ENCODE peak calls at places on chromosomes 4 and X, in five cellular contexts. One of them, this sample, is unnamed. For H3K4me1, the result is how much of the 10 kb centered on the place peaks cover.

GRCh38 chr4:112509243-112510190 is 6.5 kb downstream of the NEUROG2 start:
- DNase-seq in effector memory CD4-positive, alpha-beta T cell: no peak
- DNase-seq in upper lobe of right lung: no peak
- DNase-seq in H9: peak
- DNase-seq in lower lobe of right lung: no peak
- DNase-seq in this sample: no peak

GRCh38 chr4:16129336-16129735 is 45.5 kb upstream of the PROM1 start:
- DNase-seq in H9: no peak
- DNase-seq in lower lobe of right lung: no peak
- DNase-seq in upper lobe of right lung: no peak
- DNase-seq in effector memory CD4-positive, alpha-beta T cell: no peak
- DNase-seq in this sample: no peak

GRCh38 chr4:41692717-41693345 is 55.7 kb downstream of the PHOX2B start:
- DNase-seq in lower lobe of right lung: peak
- DNase-seq in upper lobe of right lung: peak
- DNase-seq in H9: peak
- DNase-seq in effector memory CD4-positive, alpha-beta T cell: no peak
- DNase-seq in this sample: no peak

GRCh38 chrX:136909706-136910564 is 29.4 kb upstream of the RBMX start:
- DNase-seq in effector memory CD4-positive, alpha-beta T cell: peak
- DNase-seq in lower lobe of right lung: peak
- DNase-seq in H9: peak
- DNase-seq in upper lobe of right lung: peak
- DNase-seq in this sample: peak

GRCh38 chr4:158193171-158193749 is 17.0 kb upstream of the TMEM144 start:
- DNase-seq in H9: no peak
- DNase-seq in effector memory CD4-positive, alpha-beta T cell: no peak
- DNase-seq in upper lobe of right lung: no peak
- DNase-seq in lower lobe of right lung: no peak
- DNase-seq in this sample: no peak

GRCh38 chrX:144388738-144389137 is 504.9 kb downstream of the UBE2NL start:
- DNase-seq in upper lobe of right lung: no peak
- DNase-seq in effector memory CD4-positive, alpha-beta T cell: no peak
- DNase-seq in H9: no peak
- DNase-seq in lower lobe of right lung: no peak
- DNase-seq in this sample: no peak

GRCh38 chrX:9940397-9940796 is 26.8 kb upstream of the CLDN34 start:
- DNase-seq in lower lobe of right lung: no peak
- DNase-seq in upper lobe of right lung: no peak
- DNase-seq in effector memory CD4-positive, alpha-beta T cell: no peak
- DNase-seq in H9: no peak
- DNase-seq in this sample: no peak

GRCh38 chr4:149164282-149164681 is 651.4 kb downstream of the IQCM start:
- DNase-seq in upper lobe of right lung: no peak
- DNase-seq in H9: peak
- DNase-seq in effector memory CD4-positive, alpha-beta T cell: no peak
- DNase-seq in lower lobe of right lung: no peak
- DNase-seq in this sample: no peak

GRCh38 chr4:174398728-174399127 is 115.0 kb downstream of the CEP44 start:
- DNase-seq in H9: no peak
- DNase-seq in lower lobe of right lung: no peak
- DNase-seq in effector memory CD4-positive, alpha-beta T cell: no peak
- DNase-seq in upper lobe of right lung: no peak
- DNase-seq in this sample: no peak

GRCh38 chrX:56248492-56248891 is 16.3 kb downstream of the KLF8 start:
- DNase-seq in effector memory CD4-positive, alpha-beta T cell: peak
- DNase-seq in H9: peak
- DNase-seq in lower lobe of right lung: peak
- DNase-seq in upper lobe of right lung: peak
- DNase-seq in this sample: peak

GRCh38 chr4:151117371-151117962 is 18.0 kb downstream of the RPS3A start:
- DNase-seq in upper lobe of right lung: no peak
- DNase-seq in lower lobe of right lung: no peak
- DNase-seq in effector memory CD4-positive, alpha-beta T cell: peak
- DNase-seq in H9: peak
- DNase-seq in this sample: peak

GRCh38 chrX:1325515-1326116 is 11.0 kb upstream of the IL3RA start:
- DNase-seq in effector memory CD4-positive, alpha-beta T cell: no peak
- DNase-seq in H9: no peak
- DNase-seq in lower lobe of right lung: no peak
- DNase-seq in upper lobe of right lung: no peak
- DNase-seq in this sample: no peak

GRCh38 chrX:3244203-3244743 is 102.2 kb downstream of the MXRA5 start:
- DNase-seq in H9: no peak
- DNase-seq in effector memory CD4-positive, alpha-beta T cell: no peak
- DNase-seq in lower lobe of right lung: no peak
- DNase-seq in upper lobe of right lung: no peak
- DNase-seq in this sample: no peak

GRCh38 chrX:101160001-101160400 is 59.6 kb upstream of the DRP2 start:
- DNase-seq in upper lobe of right lung: no peak
- DNase-seq in effector memory CD4-positive, alpha-beta T cell: no peak
- DNase-seq in H9: no peak
- DNase-seq in lower lobe of right lung: no peak
- DNase-seq in this sample: no peak

GRCh38 chr4:163548481-163549243 is 54.2 kb downstream of the TMA16 start:
- DNase-seq in lower lobe of right lung: no peak
- DNase-seq in upper lobe of right lung: no peak
- DNase-seq in H9: no peak
- DNase-seq in effector memory CD4-positive, alpha-beta T cell: no peak
- DNase-seq in this sample: no peak

GRCh38 chrX:54529559-54530357 is at the start of gene GNL3L:
- DNase-seq in upper lobe of right lung: peak
- DNase-seq in H9: peak
- DNase-seq in lower lobe of right lung: peak
- DNase-seq in effector memory CD4-positive, alpha-beta T cell: peak
- DNase-seq in this sample: peak

GRCh38 chr4:124433500-124433899 is 279.0 kb downstream of the ANKRD50 start:
- DNase-seq in effector memory CD4-positive, alpha-beta T cell: no peak
- DNase-seq in lower lobe of right lung: no peak
- DNase-seq in H9: no peak
- DNase-seq in upper lobe of right lung: no peak
- DNase-seq in this sample: no peak

GRCh38 chr4:83257811-83258210 is 26.8 kb downstream of the COQ2 start:
- DNase-seq in upper lobe of right lung: no peak
- DNase-seq in H9: no peak
- DNase-seq in lower lobe of right lung: no peak
- DNase-seq in effector memory CD4-positive, alpha-beta T cell: no peak
- DNase-seq in this sample: no peak

GRCh38 chrX:49919617-49920016 is 2.8 kb upstream of the CLCN5 start:
- DNase-seq in effector memory CD4-positive, alpha-beta T cell: no peak
- DNase-seq in lower lobe of right lung: no peak
- DNase-seq in H9: peak
- DNase-seq in upper lobe of right lung: no peak
- DNase-seq in this sample: peak

GRCh38 chr4:76614589-76614988 is 179.6 kb downstream of the SHROOM3 start:
- DNase-seq in lower lobe of right lung: no peak
- DNase-seq in H9: no peak
- DNase-seq in upper lobe of right lung: no peak
- DNase-seq in effector memory CD4-positive, alpha-beta T cell: no peak
- DNase-seq in this sample: no peak

GRCh38 chrX:133776072-133776471 is 209.3 kb downstream of the GPC3 start:
- DNase-seq in H9: peak
- DNase-seq in upper lobe of right lung: peak
- DNase-seq in effector memory CD4-positive, alpha-beta T cell: no peak
- DNase-seq in lower lobe of right lung: peak
- DNase-seq in this sample: peak

GRCh38 chrX:74049126-74049525 is 254.9 kb upstream of the ZCCHC13 start:
- DNase-seq in upper lobe of right lung: no peak
- DNase-seq in H9: no peak
- DNase-seq in effector memory CD4-positive, alpha-beta T cell: no peak
- DNase-seq in lower lobe of right lung: no peak
- DNase-seq in this sample: no peak

GRCh38 chr4:153318696-153319320 is 25.7 kb upstream of the MND1 start:
- DNase-seq in effector memory CD4-positive, alpha-beta T cell: no peak
- DNase-seq in H9: no peak
- DNase-seq in lower lobe of right lung: no peak
- DNase-seq in upper lobe of right lung: no peak
- DNase-seq in this sample: no peak

GRCh38 chr4:150997141-150997540 is 17.9 kb downstream of the LRBA start:
- DNase-seq in lower lobe of right lung: no peak
- DNase-seq in H9: no peak
- DNase-seq in effector memory CD4-positive, alpha-beta T cell: no peak
- DNase-seq in upper lobe of right lung: no peak
- DNase-seq in this sample: no peak

GRCh38 chrX:14694631-14695030 is 165.3 kb downstream of the GLRA2 start:
- DNase-seq in H9: no peak
- DNase-seq in upper lobe of right lung: no peak
- DNase-seq in lower lobe of right lung: no peak
- DNase-seq in effector memory CD4-positive, alpha-beta T cell: no peak
- DNase-seq in this sample: no peak

GRCh38 chrX:675896-676295 is 45.3 kb downstream of the SHOX start:
- DNase-seq in upper lobe of right lung: no peak
- DNase-seq in effector memory CD4-positive, alpha-beta T cell: no peak
- DNase-seq in lower lobe of right lung: no peak
- DNase-seq in H9: peak
- DNase-seq in this sample: no peak

GRCh38 chr4:152719856-152720556 is 40.2 kb upstream of the TMEM154 start:
- DNase-seq in upper lobe of right lung: no peak
- DNase-seq in lower lobe of right lung: no peak
- DNase-seq in H9: no peak
- DNase-seq in effector memory CD4-positive, alpha-beta T cell: no peak
- DNase-seq in this sample: no peak

GRCh38 chrX:15567886-15568616 is 32.7 kb downstream of the ACE2 start:
- DNase-seq in H9: no peak
- DNase-seq in effector memory CD4-positive, alpha-beta T cell: no peak
- DNase-seq in lower lobe of right lung: no peak
- DNase-seq in upper lobe of right lung: no peak
- DNase-seq in this sample: no peak

GRCh38 chr4:82692101-82692780 is 106.4 kb downstream of the SCD5 start:
- DNase-seq in effector memory CD4-positive, alpha-beta T cell: no peak
- DNase-seq in upper lobe of right lung: no peak
- DNase-seq in lower lobe of right lung: no peak
- DNase-seq in H9: no peak
- DNase-seq in this sample: no peak

GRCh38 chrX:70346671-70347070 is 56.8 kb downstream of the KIF4A start:
- DNase-seq in effector memory CD4-positive, alpha-beta T cell: no peak
- DNase-seq in lower lobe of right lung: no peak
- DNase-seq in upper lobe of right lung: no peak
- DNase-seq in H9: no peak
- DNase-seq in this sample: no peak

GRCh38 chrX:138945219-138945618 is 233.7 kb upstream of the FGF13 start:
- DNase-seq in upper lobe of right lung: no peak
- DNase-seq in H9: no peak
- DNase-seq in lower lobe of right lung: no peak
- DNase-seq in effector memory CD4-positive, alpha-beta T cell: no peak
- DNase-seq in this sample: no peak

GRCh38 chrX:53013291-53013690 is 35.3 kb upstream of the GPR173 start:
- DNase-seq in effector memory CD4-positive, alpha-beta T cell: no peak
- DNase-seq in upper lobe of right lung: no peak
- DNase-seq in H9: no peak
- DNase-seq in lower lobe of right lung: no peak
- DNase-seq in this sample: no peak

GRCh38 chrX:131812847-131813825 is 210.0 kb upstream of the STK26 start:
- DNase-seq in lower lobe of right lung: no peak
- DNase-seq in H9: no peak
- DNase-seq in upper lobe of right lung: no peak
- DNase-seq in effector memory CD4-positive, alpha-beta T cell: peak
- DNase-seq in this sample: peak

GRCh38 chr4:28481565-28481964 is 1620.9 kb downstream of the STIM2 start:
- DNase-seq in effector memory CD4-positive, alpha-beta T cell: no peak
- DNase-seq in H9: no peak
- DNase-seq in upper lobe of right lung: no peak
- DNase-seq in lower lobe of right lung: no peak
- DNase-seq in this sample: no peak

GRCh38 chrX:80648023-80648422 is 161.7 kb downstream of the BRWD3 start:
- DNase-seq in lower lobe of right lung: no peak
- DNase-seq in H9: no peak
- DNase-seq in effector memory CD4-positive, alpha-beta T cell: no peak
- DNase-seq in upper lobe of right lung: no peak
- DNase-seq in this sample: no peak

GRCh38 chrX:100411802-100412333 is 1.8 kb upstream of the PCDH19 start:
- DNase-seq in lower lobe of right lung: no peak
- DNase-seq in H9: no peak
- DNase-seq in upper lobe of right lung: no peak
- DNase-seq in effector memory CD4-positive, alpha-beta T cell: no peak
- DNase-seq in this sample: no peak

GRCh38 chr4:124135409-124135813 is 577.1 kb downstream of the ANKRD50 start:
- DNase-seq in lower lobe of right lung: no peak
- DNase-seq in H9: no peak
- DNase-seq in upper lobe of right lung: no peak
- DNase-seq in effector memory CD4-positive, alpha-beta T cell: no peak
- DNase-seq in this sample: no peak

DNA sequence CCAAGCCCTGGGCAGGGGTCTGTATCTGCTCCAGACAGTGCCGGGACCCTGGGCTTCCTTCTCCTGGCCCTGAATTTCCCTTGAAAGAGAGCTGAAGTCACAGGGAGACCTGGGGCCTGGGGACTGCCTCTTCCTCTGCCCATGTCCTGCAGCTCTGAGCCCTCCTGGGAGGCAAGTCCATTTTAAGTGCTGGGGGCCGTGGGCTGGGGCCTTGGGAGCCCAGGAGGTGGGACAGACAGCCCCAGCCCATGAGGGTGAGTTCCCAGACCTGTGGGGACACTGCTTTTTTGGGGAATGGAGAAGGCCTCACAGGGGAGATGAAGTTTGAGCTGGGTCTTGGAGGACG is 4.8 kb upstream of the CXCR3 start:
- DNase-seq in lower lobe of right lung: no peak
- DNase-seq in upper lobe of right lung: no peak
- DNase-seq in effector memory CD4-positive, alpha-beta T cell: no peak
- DNase-seq in H9: no peak
- DNase-seq in this sample: no peak
- H3K4me1 ChIP-seq in lower lobe of right lung: under half
- H3K4me1 ChIP-seq in upper lobe of right lung: under half
- H3K4me1 ChIP-seq in effector memory CD4-positive, alpha-beta T cell: under half
- H3K4me1 ChIP-seq in H9: under half
- H3K4me1 ChIP-seq in this sample: half or more

GRCh38 chr4:6918345-6918744 is 8.7 kb downstream of the TBC1D14 start:
- DNase-seq in lower lobe of right lung: no peak
- DNase-seq in upper lobe of right lung: no peak
- DNase-seq in effector memory CD4-positive, alpha-beta T cell: no peak
- DNase-seq in H9: no peak
- DNase-seq in this sample: no peak
- H3K4me1 ChIP-seq in lower lobe of right lung: half or more
- H3K4me1 ChIP-seq in upper lobe of right lung: under half
- H3K4me1 ChIP-seq in effector memory CD4-positive, alpha-beta T cell: under half
- H3K4me1 ChIP-seq in H9: under half
- H3K4me1 ChIP-seq in this sample: under half

GRCh38 chr4:84914686-84915395 is 51.6 kb downstream of the WDFY3 start:
- DNase-seq in lower lobe of right lung: no peak
- DNase-seq in effector memory CD4-positive, alpha-beta T cell: no peak
- DNase-seq in upper lobe of right lung: no peak
- DNase-seq in H9: no peak
- DNase-seq in this sample: no peak
- H3K4me1 ChIP-seq in lower lobe of right lung: under half
- H3K4me1 ChIP-seq in effector memory CD4-positive, alpha-beta T cell: under half
- H3K4me1 ChIP-seq in upper lobe of right lung: under half
- H3K4me1 ChIP-seq in H9: under half
- H3K4me1 ChIP-seq in this sample: under half

GRCh38 chr4:154692311-154692818 is 51.4 kb upstream of the LRAT start:
- DNase-seq in lower lobe of right lung: no peak
- DNase-seq in effector memory CD4-positive, alpha-beta T cell: no peak
- DNase-seq in H9: no peak
- DNase-seq in upper lobe of right lung: no peak
- DNase-seq in this sample: no peak
- H3K4me1 ChIP-seq in lower lobe of right lung: under half
- H3K4me1 ChIP-seq in effector memory CD4-positive, alpha-beta T cell: under half
- H3K4me1 ChIP-seq in H9: under half
- H3K4me1 ChIP-seq in upper lobe of right lung: under half
- H3K4me1 ChIP-seq in this sample: under half

GRCh38 chr4:119984998-119985397 is 81.7 kb downstream of the MAD2L1 start:
- DNase-seq in effector memory CD4-positive, alpha-beta T cell: no peak
- DNase-seq in lower lobe of right lung: no peak
- DNase-seq in upper lobe of right lung: no peak
- DNase-seq in H9: no peak
- DNase-seq in this sample: no peak
- H3K4me1 ChIP-seq in effector memory CD4-positive, alpha-beta T cell: under half
- H3K4me1 ChIP-seq in lower lobe of right lung: under half
- H3K4me1 ChIP-seq in upper lobe of right lung: under half
- H3K4me1 ChIP-seq in H9: under half
- H3K4me1 ChIP-seq in this sample: under half

This sample was measured in CD8-positive, alpha-beta T cell.